ENCODE peak calls at places on chromosomes 12 and 14, in five cellular contexts. One of them, this sample, is unnamed. For H3K36me3, the result is how much of the 10 kb centered on the place peaks cover.

GRCh38 chr14:26526132-26526531 is 71.7 kb downstream of the NOVA1 start:
- DNase-seq in tibial artery: no peak
- DNase-seq in endodermal cell: no peak
- DNase-seq in lung: no peak
- DNase-seq in neural progenitor cell: no peak
- DNase-seq in this sample: no peak

GRCh38 chr12:93824514-93825500 is 147.6 kb downstream of the CRADD start:
- DNase-seq in tibial artery: no peak
- DNase-seq in endodermal cell: peak
- DNase-seq in lung: no peak
- DNase-seq in neural progenitor cell: peak
- DNase-seq in this sample: no peak

GRCh38 chr14:36996133-36996856 is 176.1 kb downstream of the SLC25A21 start:
- DNase-seq in tibial artery: no peak
- DNase-seq in endodermal cell: no peak
- DNase-seq in lung: no peak
- DNase-seq in neural progenitor cell: no peak
- DNase-seq in this sample: no peak

GRCh38 chr12:56338643-56339422 is at the start of gene IL23A:
- DNase-seq in tibial artery: no peak
- DNase-seq in endodermal cell: peak
- DNase-seq in lung: no peak
- DNase-seq in neural progenitor cell: peak
- DNase-seq in this sample: no peak

GRCh38 chr12:93751864-93752610 is 74.9 kb downstream of the CRADD start:
- DNase-seq in tibial artery: no peak
- DNase-seq in endodermal cell: no peak
- DNase-seq in lung: peak
- DNase-seq in neural progenitor cell: no peak
- DNase-seq in this sample: no peak

GRCh38 chr12:19620222-19620621 is 180.9 kb downstream of the AEBP2 start:
- DNase-seq in tibial artery: no peak
- DNase-seq in endodermal cell: no peak
- DNase-seq in lung: no peak
- DNase-seq in neural progenitor cell: no peak
- DNase-seq in this sample: no peak

GRCh38 chr12:89251326-89252237 is 100.7 kb downstream of the DUSP6 start:
- DNase-seq in tibial artery: no peak
- DNase-seq in endodermal cell: no peak
- DNase-seq in lung: no peak
- DNase-seq in neural progenitor cell: no peak
- DNase-seq in this sample: no peak

GRCh38 chr12:26126340-26127284 is 1.8 kb upstream of the BHLHE41 start:
- DNase-seq in tibial artery: peak
- DNase-seq in endodermal cell: peak
- DNase-seq in lung: peak
- DNase-seq in neural progenitor cell: peak
- DNase-seq in this sample: peak

GRCh38 chr12:14216405-14217294 is 148.8 kb upstream of the ATF7IP start:
- DNase-seq in tibial artery: no peak
- DNase-seq in endodermal cell: no peak
- DNase-seq in lung: no peak
- DNase-seq in neural progenitor cell: no peak
- DNase-seq in this sample: no peak

GRCh38 chr14:36105401-36105800 is 71.1 kb downstream of the PTCSC3 start:
- DNase-seq in tibial artery: no peak
- DNase-seq in endodermal cell: peak
- DNase-seq in lung: peak
- DNase-seq in neural progenitor cell: peak
- DNase-seq in this sample: no peak

GRCh38 chr14:60815371-60815770 is 80.8 kb downstream of the MNAT1 start:
- DNase-seq in tibial artery: no peak
- DNase-seq in endodermal cell: no peak
- DNase-seq in lung: no peak
- DNase-seq in neural progenitor cell: no peak
- DNase-seq in this sample: no peak

GRCh38 chr14:45212231-45212630 is 40.8 kb downstream of the MIS18BP1 start:
- DNase-seq in tibial artery: no peak
- DNase-seq in endodermal cell: peak
- DNase-seq in lung: no peak
- DNase-seq in neural progenitor cell: no peak
- DNase-seq in this sample: no peak

GRCh38 chr12:27822076-27822712 is 42.2 kb upstream of the MANSC4 start:
- DNase-seq in tibial artery: no peak
- DNase-seq in endodermal cell: peak
- DNase-seq in lung: no peak
- DNase-seq in neural progenitor cell: no peak
- DNase-seq in this sample: no peak

GRCh38 chr12:63917864-63918742 is 73.6 kb downstream of the SRGAP1 start:
- DNase-seq in tibial artery: no peak
- DNase-seq in endodermal cell: no peak
- DNase-seq in lung: no peak
- DNase-seq in neural progenitor cell: no peak
- DNase-seq in this sample: no peak

GRCh38 chr14:76753799-76754198 is 7.5 kb upstream of the VASH1 start:
- DNase-seq in tibial artery: peak
- DNase-seq in endodermal cell: no peak
- DNase-seq in lung: no peak
- DNase-seq in neural progenitor cell: peak
- DNase-seq in this sample: no peak

GRCh38 chr14:103056322-103057027 is 874 bp downstream of the CDC42BPB start:
- DNase-seq in tibial artery: peak
- DNase-seq in endodermal cell: peak
- DNase-seq in lung: peak
- DNase-seq in neural progenitor cell: peak
- DNase-seq in this sample: peak

GRCh38 chr12:113359939-113360748 is 1.8 kb downstream of the PLBD2 start:
- DNase-seq in tibial artery: no peak
- DNase-seq in endodermal cell: peak
- DNase-seq in lung: no peak
- DNase-seq in neural progenitor cell: no peak
- DNase-seq in this sample: peak

GRCh38 chr14:62029569-62029924 is 267.3 kb downstream of the SNAPC1 start:
- DNase-seq in tibial artery: no peak
- DNase-seq in endodermal cell: no peak
- DNase-seq in lung: no peak
- DNase-seq in neural progenitor cell: no peak
- DNase-seq in this sample: no peak

GRCh38 chr12:67721216-67721615 is 72.7 kb downstream of the DYRK2 start:
- DNase-seq in tibial artery: no peak
- DNase-seq in endodermal cell: peak
- DNase-seq in lung: peak
- DNase-seq in neural progenitor cell: no peak
- DNase-seq in this sample: no peak

GRCh38 chr12:45278447-45278846 is 62.6 kb downstream of the ANO6 start:
- DNase-seq in tibial artery: no peak
- DNase-seq in endodermal cell: no peak
- DNase-seq in lung: no peak
- DNase-seq in neural progenitor cell: no peak
- DNase-seq in this sample: no peak

GRCh38 chr12:102120886-102121285 is 903 bp downstream of the PARPBP start:
- DNase-seq in tibial artery: no peak
- DNase-seq in endodermal cell: peak
- DNase-seq in lung: no peak
- DNase-seq in neural progenitor cell: peak
- DNase-seq in this sample: no peak

GRCh38 chr12:10082057-10082874 is 16.5 kb downstream of the CLEC1A start:
- DNase-seq in tibial artery: no peak
- DNase-seq in endodermal cell: no peak
- DNase-seq in lung: no peak
- DNase-seq in neural progenitor cell: no peak
- DNase-seq in this sample: no peak

GRCh38 chr14:61630399-61630798 is 64.9 kb upstream of the HIF1A start:
- DNase-seq in tibial artery: no peak
- DNase-seq in endodermal cell: no peak
- DNase-seq in lung: no peak
- DNase-seq in neural progenitor cell: no peak
- DNase-seq in this sample: no peak

GRCh38 chr12:2683283-2684025 is 111.3 kb upstream of the FKBP4 start:
- DNase-seq in tibial artery: no peak
- DNase-seq in endodermal cell: no peak
- DNase-seq in lung: peak
- DNase-seq in neural progenitor cell: no peak
- DNase-seq in this sample: no peak

DNA sequence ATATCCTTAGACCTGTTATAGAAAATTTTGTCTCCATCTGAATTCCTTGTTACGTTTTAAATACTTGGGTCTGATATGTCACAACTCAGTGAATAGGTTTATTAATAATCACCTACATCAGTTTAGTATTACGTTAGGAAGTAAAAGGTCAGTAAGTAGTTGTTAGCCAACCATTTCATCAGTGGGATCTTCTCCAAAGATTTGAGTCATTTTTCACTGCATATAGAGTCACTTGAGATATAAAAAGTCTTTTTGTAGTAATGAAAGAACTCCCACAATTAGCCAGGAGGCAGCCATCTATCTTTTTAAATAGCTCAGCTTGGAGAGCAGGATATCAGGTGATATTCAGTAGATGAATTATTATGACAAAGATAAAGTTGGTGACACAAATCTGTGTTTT is 309.2 kb downstream of the PDZRN4 start:
- DNase-seq in tibial artery: no peak
- DNase-seq in endodermal cell: no peak
- DNase-seq in lung: no peak
- DNase-seq in neural progenitor cell: no peak
- DNase-seq in this sample: no peak
- H3K36me3 ChIP-seq in tibial artery: under half
- H3K36me3 ChIP-seq in endodermal cell: under half
- H3K36me3 ChIP-seq in lung: under half
- H3K36me3 ChIP-seq in neural progenitor cell: under half
- H3K36me3 ChIP-seq in this sample: under half

DNA sequence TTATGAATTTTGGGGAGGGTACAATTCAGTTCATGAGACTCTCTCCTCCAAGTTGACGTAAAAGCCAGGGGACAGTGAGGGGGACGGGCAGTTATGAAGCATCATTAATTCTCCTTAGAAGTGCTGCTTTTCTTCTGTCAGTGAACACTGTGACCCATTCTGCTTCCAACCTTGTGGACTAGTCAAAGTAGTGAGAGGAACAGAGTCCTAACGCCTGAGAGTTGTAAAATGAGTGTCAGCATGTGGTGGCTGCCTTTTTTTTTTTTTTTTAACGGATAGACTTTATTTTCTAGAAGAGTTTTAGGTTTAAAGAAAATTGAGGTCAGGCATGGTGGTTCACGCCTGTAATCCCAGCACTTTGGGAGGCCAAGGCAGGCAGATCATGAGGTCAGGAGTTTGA is 15.5 kb downstream of the RESF1 start:
- DNase-seq in tibial artery: no peak
- DNase-seq in endodermal cell: no peak
- DNase-seq in lung: no peak
- DNase-seq in neural progenitor cell: no peak
- DNase-seq in this sample: no peak
- H3K36me3 ChIP-seq in tibial artery: half or more
- H3K36me3 ChIP-seq in endodermal cell: half or more
- H3K36me3 ChIP-seq in lung: under half
- H3K36me3 ChIP-seq in neural progenitor cell: half or more
- H3K36me3 ChIP-seq in this sample: under half

GRCh38 chr14:91293281-91293680 is 48.8 kb upstream of the GPR68 start:
- DNase-seq in tibial artery: no peak
- DNase-seq in endodermal cell: no peak
- DNase-seq in lung: no peak
- DNase-seq in neural progenitor cell: no peak
- DNase-seq in this sample: no peak

GRCh38 chr14:91297081-91297711 is 52.7 kb upstream of the GPR68 start:
- DNase-seq in tibial artery: no peak
- DNase-seq in endodermal cell: no peak
- DNase-seq in lung: no peak
- DNase-seq in neural progenitor cell: no peak
- DNase-seq in this sample: no peak

GRCh38 chr14:91294153-91294552 is 49.6 kb upstream of the GPR68 start:
- DNase-seq in tibial artery: no peak
- DNase-seq in endodermal cell: no peak
- DNase-seq in lung: no peak
- DNase-seq in neural progenitor cell: no peak
- DNase-seq in this sample: peak

GRCh38 chr14:91295851-91296796 is 51.6 kb upstream of the GPR68 start:
- DNase-seq in tibial artery: no peak
- DNase-seq in endodermal cell: no peak
- DNase-seq in lung: no peak
- DNase-seq in neural progenitor cell: no peak
- DNase-seq in this sample: no peak

DNA sequence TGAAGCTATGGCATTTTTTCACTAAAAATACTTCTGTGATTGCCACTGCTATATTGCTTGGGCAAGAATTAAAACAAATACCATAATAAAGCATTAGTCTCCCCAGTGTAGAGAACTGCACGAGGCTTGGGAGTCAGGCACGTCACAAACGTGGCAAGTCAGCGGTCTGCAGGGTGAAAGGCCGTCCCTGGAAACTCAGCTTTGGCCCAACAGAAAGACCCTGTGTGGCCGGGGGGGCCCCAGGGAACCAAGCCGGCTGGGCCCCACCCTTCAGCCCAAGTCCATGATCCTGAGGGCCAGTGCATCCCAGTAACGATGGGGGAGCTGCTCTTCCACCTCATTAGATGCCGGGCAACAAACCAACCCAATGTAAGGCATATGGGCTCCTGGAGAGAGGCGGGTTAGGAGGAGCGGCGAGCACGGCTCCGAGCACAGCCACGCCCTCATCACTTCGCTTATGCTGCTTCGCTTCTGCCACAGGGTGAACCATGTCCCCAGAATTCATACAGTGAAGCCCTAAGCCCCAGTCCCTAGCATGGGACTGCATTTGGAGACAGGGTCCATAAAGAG is 50.9 kb upstream of the GPR68 start:
- DNase-seq in tibial artery: no peak
- DNase-seq in endodermal cell: no peak
- DNase-seq in lung: no peak
- DNase-seq in neural progenitor cell: no peak
- DNase-seq in this sample: no peak
- H3K36me3 ChIP-seq in tibial artery: under half
- H3K36me3 ChIP-seq in endodermal cell: under half
- H3K36me3 ChIP-seq in lung: under half
- H3K36me3 ChIP-seq in neural progenitor cell: under half
- H3K36me3 ChIP-seq in this sample: under half

DNA sequence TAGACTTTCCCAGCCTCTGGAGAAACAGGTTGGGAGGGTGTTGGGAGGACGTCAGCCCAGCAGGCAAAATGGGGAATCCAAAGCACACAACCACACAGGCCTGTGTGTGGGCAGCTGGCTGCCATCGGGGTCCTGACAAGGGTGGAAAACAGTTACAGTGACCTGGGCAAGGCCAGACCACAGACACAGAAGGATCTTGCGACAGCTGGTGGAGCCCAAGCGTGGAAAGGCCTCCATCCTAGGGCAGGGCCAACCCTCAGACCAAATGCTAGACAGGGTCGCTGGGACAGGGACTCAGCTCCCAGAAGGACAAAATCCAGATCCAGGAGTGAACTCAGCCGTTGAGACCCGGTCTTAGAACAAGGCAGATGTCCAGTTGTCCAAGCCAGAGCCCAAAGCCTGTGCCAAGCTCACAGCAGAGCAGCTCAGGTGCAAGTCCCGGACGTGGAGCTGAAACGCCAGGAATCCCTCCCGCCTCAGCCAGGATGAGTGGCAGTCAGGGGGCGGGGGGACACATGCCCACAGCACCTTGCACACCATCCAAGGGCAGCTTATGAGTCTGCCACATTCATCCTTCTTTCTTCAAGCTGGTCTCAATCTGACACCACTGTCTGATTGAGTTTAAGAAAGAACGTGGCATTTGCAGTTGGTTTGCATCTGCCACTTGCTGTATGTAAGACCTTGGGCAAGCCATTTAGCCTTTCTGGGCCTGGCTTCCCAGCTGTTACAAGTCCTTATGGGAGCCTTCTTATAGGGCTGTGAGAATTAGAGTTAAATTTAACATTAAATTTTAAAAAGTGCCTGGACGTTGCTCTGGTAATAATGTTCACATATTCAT is 37.6 kb downstream of the DEGS2 start:
- DNase-seq in tibial artery: no peak
- DNase-seq in endodermal cell: no peak
- DNase-seq in lung: no peak
- DNase-seq in neural progenitor cell: no peak
- DNase-seq in this sample: no peak
- H3K36me3 ChIP-seq in tibial artery: under half
- H3K36me3 ChIP-seq in endodermal cell: under half
- H3K36me3 ChIP-seq in lung: under half
- H3K36me3 ChIP-seq in neural progenitor cell: under half
- H3K36me3 ChIP-seq in this sample: under half

This sample was measured in psoas muscle.